ENCODE peak calls at places on chromosomes 16 and 17, in four cellular contexts. R is endothelial cell of umbilical vein, T is ovary, P is HCT116. Y is an unnamed sample.

GRCh38 chr17:32303861-32304288 is 38.1 kb downstream of the C17orf75 start:
- DNase-seq in R (no peak), T (no peak), P (no peak), Y (no peak)

GRCh38 chr17:83055911-83056582 is 23.4 kb upstream of the METRNL start:
- DNase-seq in R (peak; percentile 43), T (no peak), P (no peak), Y (no peak)

GRCh38 chr16:67645397-67646121 is 615 bp downstream of the CARMIL2 start:
- DNase-seq in R (no peak), T (peak; percentile 18), P (no peak), Y (no peak)

GRCh38 chr17:76271669-76272540 is 6.8 kb downstream of the UBALD2 start:
- DNase-seq in R (peak; percentile 21), T (peak; percentile 31), P (no peak), Y (no peak)

GRCh38 chr17:69560987-69561441 is 146.5 kb downstream of the MAP2K6 start:
- DNase-seq in R (no peak), T (no peak), P (no peak), Y (no peak)

GRCh38 chr17:614637-615546 is 99.7 kb downstream of the VPS53 start:
- DNase-seq in R (no peak), T (no peak), P (no peak), Y (no peak)

GRCh38 chr17:57210224-57210553 is 46.1 kb upstream of the MSI2 start:
- DNase-seq in R (no peak), T (no peak), P (peak; percentile 70), Y (no peak)

GRCh38 chr17:29080323-29080722 is 37.4 kb downstream of the PIPOX start:
- DNase-seq in R (no peak), T (no peak), P (no peak), Y (no peak)

GRCh38 chr16:23539984-23540816 is 16.9 kb downstream of the EARS2 start:
- DNase-seq in R (no peak), T (no peak), P (no peak), Y (no peak)

GRCh38 chr16:56332464-56333079 is 92.8 kb downstream of the AMFR start:
- DNase-seq in R (peak; percentile 35), T (peak; percentile 46), P (peak; percentile 65), Y (peak; percentile 77)

GRCh38 chr16:88977028-88977844 is at the start of gene CBFA2T3:
- DNase-seq in R (peak; percentile 84), T (peak; percentile 56), P (no peak), Y (peak; percentile 85)

GRCh38 chr17:30429155-30429554 is 48.1 kb upstream of the GOSR1 start:
- DNase-seq in R (no peak), T (no peak), P (no peak), Y (no peak)

GRCh38 chr17:40074175-40074512 is 11.4 kb downstream of the THRA start:
- DNase-seq in R (no peak), T (no peak), P (no peak), Y (no peak)

GRCh38 chr17:40075216-40076100 is 12.7 kb downstream of the THRA start:
- DNase-seq in R (peak; percentile 63), T (peak; percentile 80), P (no peak), Y (peak; percentile 87)

GRCh38 chr17:40074871-40075215 is 12.1 kb downstream of the THRA start:
- DNase-seq in R (no peak), T (no peak), P (no peak), Y (no peak)

GRCh38 chr17:40076595-40076994 is 13.8 kb downstream of the THRA start:
- DNase-seq in R (no peak), T (no peak), P (no peak), Y (peak; percentile 78)

GRCh38 chr17:40076101-40076498 is 13.3 kb downstream of the THRA start:
- DNase-seq in R (no peak), T (no peak), P (no peak), Y (no peak)
- TF ChIP-seq POLR2A in R (no peak), T (no peak), P (no peak), Y (no peak)

GRCh38 chr17:49696233-49696761 is 11.5 kb downstream of the SLC35B1 start:
- DNase-seq in R (no peak), T (no peak), P (no peak), Y (no peak)
- TF ChIP-seq POLR2A in R (no peak), T (no peak), P (no peak), Y (no peak)

DNA sequence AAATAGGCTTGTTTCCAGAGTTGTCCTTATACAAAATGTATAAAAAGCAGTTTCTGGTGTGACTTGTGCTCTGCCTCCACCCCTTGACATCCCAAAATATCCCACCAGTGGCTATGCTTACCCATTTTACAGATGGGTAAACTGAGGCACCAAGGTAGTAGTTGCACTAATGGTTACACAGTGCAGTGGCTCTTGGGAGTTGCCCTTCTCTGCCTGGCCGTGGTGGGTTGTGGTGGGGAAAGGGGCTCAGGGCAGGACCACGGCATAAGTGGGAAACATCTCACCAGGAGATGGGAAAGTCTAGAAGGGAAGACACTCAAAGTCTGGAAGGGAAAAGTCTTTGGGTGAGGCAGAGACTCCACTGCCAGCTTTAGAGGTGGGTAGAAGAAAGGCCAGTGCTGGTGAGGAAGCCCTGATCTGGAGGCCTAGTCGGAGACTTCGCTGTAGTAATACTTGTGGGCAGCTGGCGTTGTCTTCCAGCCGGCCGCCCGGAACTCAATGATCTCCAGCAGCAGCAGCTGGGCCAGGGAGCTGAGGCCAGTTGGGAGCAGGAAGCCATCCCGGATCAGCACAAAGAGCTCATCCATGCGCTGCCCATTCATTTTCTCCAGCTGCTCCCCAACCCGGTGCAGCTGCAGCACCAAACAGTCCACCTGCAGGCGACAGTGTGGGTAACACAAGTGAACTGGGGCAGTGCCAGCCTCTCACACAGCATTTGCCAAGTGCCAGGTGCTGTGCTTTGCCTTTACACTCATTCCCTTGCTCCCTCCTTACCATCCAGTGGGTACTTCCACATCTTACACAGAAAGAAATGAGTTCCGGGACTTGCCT is 4.5 kb downstream of the MIF4GD start:
- DNase-seq in R (peak; percentile 37), T (no peak), P (no peak), Y (no peak)
- TF ChIP-seq POLR2A in R (no peak), T (no peak), P (no peak), Y (no peak)

GRCh38 chr17:74723891-74724290 is 11.2 kb upstream of the CD300LF start:
- DNase-seq in R (no peak), T (no peak), P (no peak), Y (no peak)
- TF ChIP-seq POLR2A in R (no peak), T (no peak), P (no peak), Y (no peak)

GRCh38 chr17:4276514-4276913 is 12.7 kb upstream of the ANKFY1 start:
- DNase-seq in R (no peak), T (no peak), P (no peak), Y (no peak)
- TF ChIP-seq POLR2A in R (no peak), T (no peak), P (no peak), Y (no peak)